ENCODE peak calls at places on chromosomes 11 and 22, in seven cellular contexts. D is vagina, O is HCT116, G is ovary, S is right lobe of liver, K is esophagus squamous epithelium, J is IMR-90. P is an unnamed sample.

GRCh38 chr11:57546869-57547518 is 9.6 kb downstream of the SMTNL1 start:
- DNase-seq in D (no peak), O (no peak), G (no peak), S (peak), K (no peak), J (peak), P (peak)

GRCh38 chr11:83599066-83599465 is 312.9 kb upstream of the CCDC90B start:
- DNase-seq in D (no peak), O (no peak), G (no peak), S (no peak), K (no peak), J (no peak), P (no peak)

GRCh38 chr11:66467756-66468155 is 1.1 kb downstream of the PELI3 start:
- DNase-seq in D (no peak), O (no peak), G (no peak), S (no peak), K (no peak), J (no peak), P (peak)

GRCh38 chr11:26227311-26227710 is 104.6 kb upstream of the ANO3 start:
- DNase-seq in D (no peak), O (no peak), G (no peak), S (no peak), K (no peak), J (peak), P (peak)

GRCh38 chr11:73334244-73335203 is 26.4 kb downstream of the ARHGEF17 start:
- DNase-seq in D (no peak), O (peak), G (peak), S (peak), K (no peak), J (peak), P (peak)

GRCh38 chr22:48979482-48979881 is 848.2 kb downstream of the BRD1 start:
- DNase-seq in D (no peak), O (peak), G (no peak), S (no peak), K (no peak), J (no peak), P (no peak)

GRCh38 chr11:107017433-107018227 is 646 bp downstream of the GUCY1A2 start:
- DNase-seq in D (no peak), O (no peak), G (peak), S (peak), K (no peak), J (no peak), P (no peak)

GRCh38 chr11:76838422-76839068 is 22.2 kb upstream of the ACER3 start:
- DNase-seq in D (no peak), O (no peak), G (no peak), S (no peak), K (no peak), J (no peak), P (no peak)

GRCh38 chr11:131906963-131907362 is 536.5 kb downstream of the NTM start:
- DNase-seq in D (no peak), O (no peak), G (no peak), S (no peak), K (no peak), J (no peak), P (no peak)

GRCh38 chr22:38843716-38844660 is at the start of gene NPTXR:
- DNase-seq in D (no peak), O (no peak), G (peak), S (peak), K (no peak), J (peak), P (peak)

DNA sequence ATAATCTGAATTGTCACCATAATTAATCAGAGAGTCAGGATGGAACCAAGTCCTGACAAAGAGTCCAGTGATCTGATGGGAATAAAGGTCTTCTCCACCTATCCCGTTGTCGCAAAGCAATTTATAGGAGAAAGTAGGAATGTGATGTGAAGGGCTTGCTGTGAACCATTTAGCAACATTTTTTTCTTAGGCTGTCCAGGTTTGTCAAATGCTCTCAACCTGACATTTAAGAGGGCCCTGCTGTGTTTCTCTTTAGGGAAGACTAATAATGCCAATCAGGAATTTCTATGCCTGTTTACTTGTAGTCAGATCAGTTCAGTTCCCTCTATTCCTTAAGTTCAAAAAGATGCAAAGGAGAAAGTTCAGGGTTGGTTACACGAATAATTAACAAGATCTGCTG is 57.8 kb upstream of the CEP295 start:
- DNase-seq in D (no peak), O (no peak), G (no peak), S (no peak), K (no peak), J (no peak), P (no peak)
- TF ChIP-seq POLR2A in D (no peak), O (no peak), G (no peak), S (no peak), K (no peak), J (no peak), P (no peak)

GRCh38 chr22:41062146-41062545 is 30.2 kb upstream of the EP300 start:
- DNase-seq in D (no peak), O (no peak), G (no peak), S (no peak), K (no peak), J (no peak), P (no peak)
- TF ChIP-seq POLR2A in D (no peak), O (no peak), G (no peak), S (no peak), K (no peak), J (no peak), P (no peak)

GRCh38 chr22:37749831-37750595 is 53.2 kb downstream of the TRIOBP start:
- DNase-seq in D (no peak), O (no peak), G (no peak), S (no peak), K (no peak), J (peak), P (no peak)

GRCh38 chr22:37751449-37752188 is 54.8 kb downstream of the TRIOBP start:
- DNase-seq in D (no peak), O (no peak), G (no peak), S (no peak), K (no peak), J (no peak), P (no peak)

GRCh38 chr22:37753746-37754145 is 54.0 kb upstream of the GCAT start:
- DNase-seq in D (no peak), O (no peak), G (no peak), S (no peak), K (no peak), J (peak), P (no peak)

GRCh38 chr22:37750596-37751162 is 53.8 kb downstream of the TRIOBP start:
- DNase-seq in D (no peak), O (no peak), G (no peak), S (no peak), K (no peak), J (no peak), P (no peak)

DNA sequence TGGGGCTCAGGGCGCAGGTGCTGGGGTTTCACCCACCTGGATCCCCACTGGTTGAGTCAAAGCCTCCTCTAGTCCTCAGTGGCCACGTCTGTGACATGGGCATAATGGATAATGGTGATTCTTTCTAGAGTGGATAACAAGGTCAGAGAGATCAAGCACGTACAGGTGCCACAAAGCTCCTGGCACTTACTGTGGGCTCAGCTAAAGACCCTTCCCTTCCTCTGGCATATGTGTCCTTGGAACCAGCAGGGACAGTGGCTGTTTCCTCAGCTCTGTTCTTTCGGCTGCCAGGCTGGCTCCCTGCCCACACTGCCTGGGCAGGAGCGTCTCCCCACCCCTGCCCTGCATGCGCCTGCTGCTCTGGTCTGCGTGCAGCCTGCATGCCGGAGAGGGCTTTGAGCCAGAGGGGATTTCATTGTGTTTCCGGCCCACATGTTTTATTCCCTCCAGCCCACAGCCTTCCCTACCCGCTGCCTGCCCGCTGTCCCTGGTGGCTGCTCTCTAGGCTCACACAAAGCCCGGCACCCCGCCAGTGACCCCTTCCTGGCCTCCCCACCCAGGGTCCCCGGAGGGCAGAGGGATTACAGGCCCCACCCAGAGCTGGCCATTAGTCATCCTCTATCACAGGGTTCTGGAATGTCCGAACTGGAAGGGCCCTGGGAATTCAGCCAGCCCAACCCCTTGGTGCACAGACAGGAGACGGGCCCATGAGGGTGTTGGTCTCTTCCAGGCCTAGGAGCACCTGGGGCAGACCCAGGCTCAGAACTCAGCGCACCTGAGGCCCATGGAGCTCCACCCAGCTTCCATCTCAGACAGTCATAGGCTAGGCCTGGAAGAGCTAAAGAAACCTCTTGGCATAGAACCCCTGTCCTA is 55.3 kb upstream of the GCAT start:
- DNase-seq in D (no peak), O (peak), G (peak), S (peak), K (peak), J (peak), P (peak)
- TF ChIP-seq POLR2A in D (no peak), O (no peak), G (no peak), S (peak), K (no peak), J (no peak), P (no peak)

GRCh38 chr22:41621099-41621910 is at the start of gene XRCC6:
- DNase-seq in D (no peak), O (peak), G (peak), S (peak), K (peak), J (peak), P (peak)

GRCh38 chr22:41625577-41625976 is 4.5 kb downstream of the XRCC6 start:
- DNase-seq in D (no peak), O (no peak), G (no peak), S (peak), K (no peak), J (no peak), P (no peak)

GRCh38 chr22:41620646-41621098 is at the start of gene DESI1:
- DNase-seq in D (peak), O (no peak), G (no peak), S (no peak), K (no peak), J (no peak), P (no peak)

GRCh38 chr22:41621911-41622179 is 750 bp downstream of the XRCC6 start:
- DNase-seq in D (no peak), O (no peak), G (no peak), S (no peak), K (no peak), J (no peak), P (no peak)

DNA sequence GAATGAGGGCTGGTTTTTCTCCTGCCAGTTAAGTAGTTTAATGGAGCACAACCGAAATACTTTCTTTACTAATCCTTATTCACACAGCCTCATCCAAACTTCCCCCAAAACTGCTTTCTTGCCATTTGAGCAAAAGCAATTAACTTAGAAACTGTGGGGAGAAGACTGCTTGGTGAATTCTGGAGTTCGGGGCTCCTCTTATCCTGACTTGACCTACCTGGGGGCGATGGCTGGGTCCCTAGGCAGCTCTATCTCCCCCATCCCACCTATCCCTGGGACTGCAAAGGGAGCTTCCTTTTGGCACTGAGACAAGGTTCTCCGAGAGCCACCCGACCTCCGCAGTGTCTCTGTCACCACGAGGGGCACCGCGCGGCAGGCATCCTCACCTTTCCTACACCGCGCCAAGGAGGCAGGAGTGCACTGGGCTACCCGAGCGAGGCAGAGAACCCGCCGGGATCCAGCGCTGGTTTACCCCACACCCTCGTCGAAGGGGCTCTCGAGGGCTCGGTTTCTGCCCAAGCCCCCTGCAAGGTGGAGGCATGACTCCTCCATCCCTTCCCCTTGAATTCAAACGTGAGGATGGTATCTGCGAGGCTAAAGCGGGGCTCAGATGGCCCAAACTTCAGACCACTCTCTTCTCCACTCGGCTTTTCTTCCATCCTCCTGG is 731 bp downstream of the DESI1 start:
- DNase-seq in D (no peak), O (no peak), G (peak), S (peak), K (no peak), J (no peak), P (no peak)
- TF ChIP-seq POLR2A in D (no peak), O (no peak), G (no peak), S (no peak), K (no peak), J (no peak), P (no peak)